ENCODE peak calls at places on chromosomes 11 and 22, in four cellular contexts. D is body of pancreas, V is lower lobe of right lung, H is IMR-90. W is an unnamed sample. For H3K4me1, the result is how much of the 10 kb centered on the place peaks cover.

GRCh38 chr11:2380807-2381350 is 3.8 kb downstream of the CD81 start:
- DNase-seq in D (peak), V (peak), H (no peak), W (no peak)

GRCh38 chr11:16982809-16983208 is 31.4 kb downstream of the PLEKHA7 start:
- DNase-seq in D (no peak), V (no peak), H (no peak), W (no peak)

GRCh38 chr22:50465066-50465465 is 9.8 kb downstream of the SBF1 start:
- DNase-seq in D (no peak), V (no peak), H (no peak), W (no peak)

GRCh38 chr22:39241632-39242388 is 3.0 kb downstream of the PDGFB start:
- DNase-seq in D (no peak), V (no peak), H (no peak), W (no peak)

GRCh38 chr22:49997221-49997599 is 15.4 kb downstream of the IL17REL start:
- DNase-seq in D (peak), V (peak), H (no peak), W (no peak)

GRCh38 chr11:83827940-83828554 is 541.9 kb upstream of the CCDC90B start:
- DNase-seq in D (no peak), V (no peak), H (peak), W (no peak)

GRCh38 chr11:86062719-86063118 is 6.2 kb downstream of the PICALM start:
- DNase-seq in D (no peak), V (no peak), H (no peak), W (no peak)

GRCh38 chr11:119340335-119341221 is at the start of gene C1QTNF5:
- DNase-seq in D (peak), V (peak), H (peak), W (peak)

GRCh38 chr11:28999620-29000019 is 891.4 kb downstream of the METTL15 start:
- DNase-seq in D (no peak), V (no peak), H (no peak), W (no peak)

GRCh38 chr11:122910775-122911174 is 28.2 kb downstream of the JHY start:
- DNase-seq in D (no peak), V (no peak), H (peak), W (peak)

GRCh38 chr11:31810779-31811647 is at the start of gene PAX6:
- DNase-seq in D (peak), V (peak), H (peak), W (peak)

GRCh38 chr11:106724293-106724892 is 293.9 kb downstream of the GUCY1A2 start:
- DNase-seq in D (no peak), V (no peak), H (peak), W (no peak)

GRCh38 chr11:83272627-83273026 is 13.5 kb downstream of the CCDC90B start:
- DNase-seq in D (no peak), V (no peak), H (peak), W (no peak)

GRCh38 chr11:70716986-70717775 is 318.9 kb downstream of the CTTN start:
- DNase-seq in D (no peak), V (peak), H (no peak), W (no peak)

GRCh38 chr11:35751664-35752061 is 89.1 kb downstream of the TRIM44 start:
- DNase-seq in D (no peak), V (no peak), H (no peak), W (no peak)

GRCh38 chr11:61028135-61028729 is 56.8 kb downstream of the CD6 start:
- DNase-seq in D (no peak), V (no peak), H (no peak), W (no peak)

GRCh38 chr11:44916797-44917196 is 33.9 kb downstream of the TP53I11 start:
- DNase-seq in D (no peak), V (no peak), H (no peak), W (no peak)

GRCh38 chr11:117998201-117998579 is 12.0 kb downstream of the IL10RA start:
- DNase-seq in D (no peak), V (no peak), H (no peak), W (no peak)
- H3K4me1 ChIP-seq in D (under half), V (under half), H (under half), W (under half)

GRCh38 chr11:64842851-64843841 is 1.3 kb downstream of the CDC42BPG start:
- DNase-seq in D (peak), V (peak), H (no peak), W (peak)
- H3K4me1 ChIP-seq in D (under half), V (under half), H (under half), W (under half)

GRCh38 chr11:116980136-116980793 is 118.0 kb downstream of the SIK3 start:
- DNase-seq in D (no peak), V (no peak), H (no peak), W (no peak)
- H3K4me1 ChIP-seq in D (under half), V (under half), H (under half), W (under half)

DNA sequence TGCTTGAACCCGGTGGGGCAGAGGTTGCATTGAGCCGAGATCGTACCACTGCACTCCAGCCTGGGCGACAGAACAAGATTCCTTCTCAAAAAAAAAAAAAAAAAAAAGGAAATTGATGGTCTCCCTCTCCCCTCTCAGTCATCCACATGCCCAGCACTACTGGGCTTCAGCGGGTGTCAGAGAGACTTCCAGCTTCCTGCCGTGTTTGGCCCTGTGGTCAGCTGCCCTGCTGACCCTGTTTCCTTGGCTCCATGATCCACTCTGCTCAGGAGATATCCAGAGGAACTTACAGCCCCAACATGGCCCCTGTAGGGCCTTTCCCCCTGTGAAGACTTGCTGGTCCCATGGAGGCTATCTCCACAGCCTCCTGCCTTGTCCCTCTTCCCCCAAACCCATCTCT is 6.1 kb upstream of the PNPLA3 start:
- DNase-seq in D (no peak), V (no peak), H (no peak), W (no peak)
- H3K4me1 ChIP-seq in D (under half), V (under half), H (under half), W (under half)

DNA sequence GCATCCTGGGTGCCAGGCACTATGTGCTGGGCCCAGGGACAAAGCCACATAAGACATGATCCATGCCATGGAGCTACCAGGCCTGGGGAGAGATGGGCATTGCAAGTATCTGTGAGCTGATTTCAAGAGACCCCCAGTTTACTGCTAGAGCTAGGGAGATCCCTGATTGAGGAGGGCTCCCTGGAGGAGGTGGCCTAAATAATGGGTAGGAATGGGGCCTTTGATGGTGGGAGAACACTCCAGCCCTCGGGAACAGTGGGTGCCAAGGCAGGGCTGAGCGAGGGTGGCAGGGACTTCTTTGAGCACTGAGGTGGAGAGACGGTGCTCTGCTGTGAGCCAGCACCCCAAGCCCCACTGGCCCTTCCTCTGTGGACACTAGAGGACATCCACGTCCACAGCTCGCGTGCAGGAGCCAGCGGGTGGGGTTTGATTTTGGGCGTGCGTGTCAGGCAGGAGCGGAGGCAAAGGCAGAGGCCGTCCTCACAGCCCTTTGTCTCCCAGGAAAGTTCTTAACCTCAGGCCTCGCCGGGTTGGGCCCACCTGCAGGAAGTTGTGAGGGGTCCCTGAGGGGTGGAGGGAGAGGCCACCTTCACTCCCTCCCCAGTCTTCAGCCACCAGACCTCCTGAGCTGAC is 52.9 kb upstream of the PPARA start:
- DNase-seq in D (no peak), V (no peak), H (no peak), W (no peak)
- H3K4me1 ChIP-seq in D (half or more), V (half or more), H (under half), W (under half)

GRCh38 chr11:62501432-62501891 is 45.1 kb downstream of the AHNAK start:
- DNase-seq in D (no peak), V (no peak), H (peak), W (no peak)

GRCh38 chr11:62498492-62499286 is 47.9 kb downstream of the AHNAK start:
- DNase-seq in D (no peak), V (no peak), H (no peak), W (no peak)

GRCh38 chr11:62497132-62497915 is 49.3 kb downstream of the AHNAK start:
- DNase-seq in D (no peak), V (no peak), H (peak), W (no peak)

GRCh38 chr11:62502030-62502730 is 44.4 kb downstream of the AHNAK start:
- DNase-seq in D (no peak), V (no peak), H (no peak), W (no peak)

DNA sequence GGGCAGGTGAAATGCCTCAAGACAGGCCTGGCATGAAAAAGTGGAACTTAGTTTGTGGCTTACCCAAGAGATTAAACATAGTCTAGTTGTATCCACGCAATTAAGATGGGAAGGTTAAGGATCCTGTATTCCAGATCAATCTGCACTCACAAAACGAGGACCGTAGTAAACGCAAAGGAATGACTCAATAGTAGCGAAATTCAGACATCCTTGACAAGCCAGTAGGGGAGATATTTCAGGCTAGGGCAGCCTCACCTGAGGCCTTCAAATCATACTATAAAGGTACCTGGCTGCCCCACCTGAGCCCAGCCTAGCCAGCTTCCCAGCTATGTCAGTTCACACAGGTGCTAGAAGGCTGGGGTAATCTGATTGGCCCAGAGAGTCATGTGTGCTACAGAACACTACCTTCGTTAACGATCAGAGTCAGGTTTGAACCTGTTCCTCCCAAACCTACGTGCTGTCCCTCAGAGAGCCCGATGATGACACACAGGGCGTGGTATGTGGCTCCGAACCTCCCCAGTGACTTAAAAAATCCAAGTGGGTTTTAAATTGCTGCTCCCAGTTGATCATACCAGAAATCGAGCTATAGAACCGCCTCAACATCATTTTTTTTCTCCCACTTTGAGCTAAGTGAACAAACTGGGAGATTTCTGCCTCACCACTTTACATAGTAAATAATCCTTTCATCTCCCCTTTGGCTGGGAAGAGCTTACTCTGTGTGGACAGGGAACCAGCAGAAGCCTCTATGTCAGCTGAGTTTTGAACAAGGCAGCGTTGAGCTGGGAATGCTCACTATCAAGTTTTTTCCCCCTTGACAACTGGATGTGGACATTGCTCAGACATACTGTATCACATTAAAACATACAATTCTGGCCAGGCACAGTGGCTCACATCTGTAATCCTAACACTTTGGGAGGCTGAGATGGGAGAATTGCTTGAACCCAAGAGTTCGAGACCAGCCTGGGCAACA is 46.3 kb downstream of the AHNAK start:
- DNase-seq in D (no peak), V (no peak), H (no peak), W (no peak)
- H3K4me1 ChIP-seq in D (under half), V (half or more), H (under half), W (under half)

GRCh38 chr11:74984730-74985129 is 4.0 kb upstream of the NEU3 start:
- DNase-seq in D (no peak), V (no peak), H (no peak), W (no peak)
- H3K4me1 ChIP-seq in D (under half), V (under half), H (under half), W (under half)

GRCh38 chr22:35911877-35912276 is 116.7 kb downstream of the RBFOX2 start:
- DNase-seq in D (no peak), V (no peak), H (no peak), W (no peak)
- H3K4me1 ChIP-seq in D (half or more), V (under half), H (under half), W (under half)

DNA sequence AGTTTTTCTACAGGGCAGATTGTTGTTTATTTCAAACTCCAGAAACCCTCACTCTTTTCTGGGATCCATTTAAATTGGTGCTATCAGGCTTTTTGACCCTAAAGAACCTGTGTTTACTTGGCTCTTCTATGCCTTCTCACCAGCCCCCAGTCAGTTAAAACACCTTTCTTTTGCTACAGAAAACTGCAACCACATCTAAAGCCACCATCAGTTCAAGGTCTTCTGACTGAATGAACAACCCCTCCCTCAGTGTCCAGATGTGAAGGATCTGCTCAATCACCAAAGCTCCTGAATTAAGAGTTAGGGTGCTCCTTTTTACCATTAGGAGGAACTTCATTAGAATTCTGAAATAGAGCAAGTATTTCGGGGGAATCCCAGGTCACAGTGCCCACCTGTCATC is 7.0 kb upstream of the GLYATL1B start:
- DNase-seq in D (no peak), V (no peak), H (no peak), W (no peak)
- H3K4me1 ChIP-seq in D (under half), V (under half), H (under half), W (under half)

W was measured in SJCRH30.